ENCODE peak calls at places on chromosome 17, in six cellular contexts. Y is PC-3, T is heart right ventricle, J is cardiac muscle cell, Z is sigmoid colon, G is testis. C is an unnamed sample.

GRCh38 chr17:39597372-39598046 is 10.2 kb downstream of the NEUROD2 start:
- DNase-seq in Y (no peak), T (no peak), J (no peak), Z (no peak), G (no peak), C (no peak)

GRCh38 chr17:71349908-71350600 is 770.8 kb upstream of the SOX9 start:
- DNase-seq in Y (no peak), T (no peak), J (no peak), Z (no peak), G (no peak), C (no peak)

GRCh38 chr17:7922499-7923289 is 6.6 kb upstream of the RNF227 start:
- DNase-seq in Y (no peak), T (peak), J (peak), Z (peak), G (peak), C (peak)

GRCh38 chr17:42518046-42518754 is 17.8 kb upstream of the NAGLU start:
- DNase-seq in Y (peak), T (peak), J (no peak), Z (peak), G (peak), C (peak)

GRCh38 chr17:40480501-40481003 is 20.9 kb downstream of the TNS4 start:
- DNase-seq in Y (peak), T (no peak), J (no peak), Z (no peak), G (no peak), C (no peak)

GRCh38 chr17:14052886-14053615 is 16.3 kb upstream of the COX10 start:
- DNase-seq in Y (no peak), T (no peak), J (no peak), Z (no peak), G (no peak), C (no peak)

GRCh38 chr17:54172654-54173316 is 350.1 kb downstream of the KIF2B start:
- DNase-seq in Y (peak), T (no peak), J (peak), Z (no peak), G (peak), C (no peak)

GRCh38 chr17:21318439-21318838 is 33.9 kb downstream of the MAP2K3 start:
- DNase-seq in Y (no peak), T (no peak), J (no peak), Z (peak), G (peak), C (no peak)

GRCh38 chr17:35568561-35568960 is 7.9 kb upstream of the SLFN14 start:
- DNase-seq in Y (peak), T (no peak), J (no peak), Z (no peak), G (peak), C (no peak)

GRCh38 chr17:45998987-45999899 is at the start of gene STH:
- DNase-seq in Y (no peak), T (no peak), J (no peak), Z (no peak), G (no peak), C (no peak)

GRCh38 chr17:46876353-46876887 is 25.0 kb downstream of the WNT9B start:
- DNase-seq in Y (peak), T (no peak), J (no peak), Z (no peak), G (no peak), C (peak)

GRCh38 chr17:33651631-33652030 is 358.5 kb upstream of the ASIC2 start:
- DNase-seq in Y (peak), T (no peak), J (no peak), Z (no peak), G (no peak), C (no peak)

GRCh38 chr17:8225813-8226535 is 15.6 kb upstream of the AURKB start:
- DNase-seq in Y (peak), T (peak), J (peak), Z (no peak), G (peak), C (peak)

GRCh38 chr17:62611767-62612166 is 15.7 kb upstream of the MRC2 start:
- DNase-seq in Y (no peak), T (no peak), J (no peak), Z (no peak), G (no peak), C (no peak)
- H3K27ac ChIP-seq in Y (no peak), T (no peak), J (no peak), Z (no peak), G (no peak), C (no peak)

DNA sequence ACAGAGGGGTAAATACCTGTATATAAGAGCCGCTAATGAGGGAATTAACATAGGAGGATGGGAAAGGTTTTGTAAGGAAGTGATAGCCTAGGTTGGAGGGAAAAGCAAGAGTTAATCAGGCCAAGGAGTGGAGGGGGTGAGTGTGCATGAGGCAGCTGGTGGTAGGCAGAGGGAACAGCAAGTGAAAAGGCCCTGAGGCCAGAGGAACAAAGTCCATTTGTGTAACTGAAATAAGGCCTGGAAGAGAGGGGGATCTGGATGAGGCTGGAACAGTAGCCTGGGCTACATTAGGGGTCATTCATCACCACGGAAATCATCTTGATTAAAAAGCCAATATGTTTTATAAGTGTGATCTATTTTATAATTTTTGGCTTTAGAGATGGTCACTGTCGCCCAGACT is 45.7 kb downstream of the FZD2 start:
- DNase-seq in Y (no peak), T (no peak), J (no peak), Z (no peak), G (no peak), C (no peak)
- H3K4me3 ChIP-seq in Y (no peak), T (no peak), J (no peak), Z (no peak), G (no peak), C (no peak)

GRCh38 chr17:75088902-75089417 is 1.2 kb downstream of the SLC16A5 start:
- DNase-seq in Y (peak), T (peak), J (no peak), Z (no peak), G (no peak), C (no peak)

GRCh38 chr17:75093543-75094158 is 5.9 kb downstream of the SLC16A5 start:
- DNase-seq in Y (no peak), T (no peak), J (no peak), Z (no peak), G (no peak), C (peak)

GRCh38 chr17:75091855-75092327 is 4.1 kb downstream of the SLC16A5 start:
- DNase-seq in Y (no peak), T (no peak), J (no peak), Z (no peak), G (no peak), C (no peak)

GRCh38 chr17:75088465-75088895 is 726 bp downstream of the SLC16A5 start:
- DNase-seq in Y (no peak), T (no peak), J (no peak), Z (no peak), G (no peak), C (no peak)

GRCh38 chr17:75090871-75091854 is 3.4 kb downstream of the SLC16A5 start:
- DNase-seq in Y (no peak), T (no peak), J (no peak), Z (no peak), G (no peak), C (peak)
- H3K27ac ChIP-seq in Y (no peak), T (peak), J (peak), Z (peak), G (no peak), C (peak)

GRCh38 chr17:9959377-9959981 is 54.4 kb upstream of the RCVRN start:
- DNase-seq in Y (peak), T (no peak), J (peak), Z (no peak), G (peak), C (no peak)
- H3K4me3 ChIP-seq in Y (no peak), T (no peak), J (no peak), Z (no peak), G (no peak), C (no peak)

DNA sequence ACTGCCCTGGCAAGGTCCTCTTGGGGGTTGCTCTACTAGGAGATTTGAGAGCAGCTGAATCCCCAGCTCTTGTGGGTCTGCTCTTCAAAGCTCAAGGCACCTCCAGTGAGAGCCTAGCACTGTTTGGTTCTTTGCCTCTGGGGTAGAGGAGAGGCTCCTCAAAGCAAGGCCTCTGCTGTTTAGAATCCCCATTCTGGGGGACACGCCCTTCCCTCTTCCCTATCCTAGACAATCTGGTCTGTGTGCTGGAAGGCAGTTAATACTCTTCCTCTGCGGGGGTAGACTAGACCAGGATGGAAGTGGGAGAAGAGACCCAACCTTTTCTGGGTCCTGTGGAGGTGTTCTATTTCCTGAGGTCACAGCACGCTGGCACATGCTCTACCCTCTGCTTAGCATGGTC is 7.7 kb downstream of the ERAL1 start:
- DNase-seq in Y (no peak), T (no peak), J (no peak), Z (no peak), G (no peak), C (no peak)
- H3K27ac ChIP-seq in Y (no peak), T (no peak), J (no peak), Z (no peak), G (no peak), C (no peak)

GRCh38 chr17:63333869-63334268 is 112.2 kb downstream of the CYB561 start:
- DNase-seq in Y (peak), T (no peak), J (no peak), Z (no peak), G (no peak), C (no peak)
- H3K4me3 ChIP-seq in Y (no peak), T (no peak), J (no peak), Z (no peak), G (no peak), C (no peak)

GRCh38 chr17:2155482-2156051 is 100.7 kb downstream of the HIC1 start:
- DNase-seq in Y (no peak), T (no peak), J (no peak), Z (no peak), G (no peak), C (no peak)

GRCh38 chr17:2158011-2158410 is 103.1 kb downstream of the HIC1 start:
- DNase-seq in Y (no peak), T (no peak), J (no peak), Z (peak), G (no peak), C (no peak)

GRCh38 chr17:2151634-2152033 is 96.7 kb downstream of the HIC1 start:
- DNase-seq in Y (no peak), T (no peak), J (no peak), Z (no peak), G (no peak), C (no peak)

GRCh38 chr17:2156666-2157065 is 101.8 kb downstream of the HIC1 start:
- DNase-seq in Y (no peak), T (no peak), J (no peak), Z (no peak), G (no peak), C (no peak)

GRCh38 chr17:2157081-2157480 is 102.2 kb downstream of the HIC1 start:
- DNase-seq in Y (no peak), T (no peak), J (no peak), Z (peak), G (no peak), C (no peak)
- H3K27ac ChIP-seq in Y (no peak), T (no peak), J (peak), Z (no peak), G (no peak), C (no peak)

DNA sequence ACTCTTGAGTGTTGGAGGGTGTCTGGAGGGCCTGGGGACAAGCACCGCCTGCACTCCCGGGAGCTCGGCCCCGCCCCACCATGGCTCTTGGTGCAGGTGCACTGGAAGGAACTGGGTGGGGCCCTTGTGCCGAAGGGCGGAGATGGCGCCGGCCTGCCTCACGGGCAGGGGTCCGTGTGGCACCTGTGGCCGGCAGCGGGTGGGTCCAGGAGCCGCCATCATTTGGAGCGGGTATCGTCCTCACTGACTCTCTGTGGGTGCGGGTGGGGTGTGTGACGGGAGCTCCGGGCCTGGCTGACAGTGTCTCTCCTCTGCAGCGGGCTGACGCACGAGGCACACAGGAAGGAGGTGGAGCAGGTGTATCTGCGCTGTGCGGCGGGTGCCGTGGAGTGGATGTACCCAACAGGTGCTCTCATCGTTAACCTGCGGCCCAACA is 5.2 kb downstream of the METRNL start:
- DNase-seq in Y (no peak), T (no peak), J (no peak), Z (no peak), G (no peak), C (no peak)
- H3K4me3 ChIP-seq in Y (no peak), T (no peak), J (no peak), Z (no peak), G (no peak), C (no peak)

C was measured in kidney.